ENCODE peak calls at places on chromosome 22, in eight cellular contexts. One of them, this sample, is unnamed.
A peak's percentile ranks its signal among the peaks of the same experiment; 100 is the strongest.

GRCh38 chr22:45296628-45297297 is 12.0 kb downstream of the UPK3A start:
- DNase-seq in neural progenitor cell: no peak
- DNase-seq in fibroblast of lung: no peak
- DNase-seq in omental fat pad: no peak
- DNase-seq in NB4: peak; percentile 30
- DNase-seq in MCF 10A: no peak
- DNase-seq in H9: no peak
- DNase-seq in endothelial cell: no peak
- DNase-seq in this sample: no peak

GRCh38 chr22:25765016-25765367 is 23.0 kb downstream of the MYO18B start:
- DNase-seq in omental fat pad: no peak
- DNase-seq in MCF 10A: no peak
- DNase-seq in endothelial cell: no peak
- DNase-seq in NB4: no peak
- DNase-seq in fibroblast of lung: no peak
- DNase-seq in neural progenitor cell: no peak
- DNase-seq in H9: no peak
- DNase-seq in this sample: no peak

GRCh38 chr22:38030311-38031133 is 26.7 kb upstream of the PICK1 start:
- DNase-seq in NB4: no peak
- DNase-seq in neural progenitor cell: peak; percentile 54
- DNase-seq in omental fat pad: no peak
- DNase-seq in endothelial cell: no peak
- DNase-seq in MCF 10A: no peak
- DNase-seq in fibroblast of lung: no peak
- DNase-seq in H9: peak; percentile 43
- DNase-seq in this sample: no peak

GRCh38 chr22:37026325-37026724 is 6.8 kb downstream of the MPST start:
- DNase-seq in MCF 10A: no peak
- DNase-seq in neural progenitor cell: no peak
- DNase-seq in fibroblast of lung: no peak
- DNase-seq in omental fat pad: no peak
- DNase-seq in NB4: no peak
- DNase-seq in endothelial cell: no peak
- DNase-seq in H9: no peak
- DNase-seq in this sample: no peak

GRCh38 chr22:23800297-23801237 is 13.8 kb downstream of the SMARCB1 start:
- DNase-seq in NB4: no peak
- DNase-seq in neural progenitor cell: no peak
- DNase-seq in endothelial cell: no peak
- DNase-seq in MCF 10A: no peak
- DNase-seq in omental fat pad: no peak
- DNase-seq in fibroblast of lung: no peak
- DNase-seq in H9: no peak
- DNase-seq in this sample: no peak

GRCh38 chr22:37244114-37244921 is at the start of gene RAC2:
- DNase-seq in fibroblast of lung: peak; percentile 63
- DNase-seq in NB4: peak; percentile 98
- DNase-seq in omental fat pad: no peak
- DNase-seq in H9: peak; percentile 73
- DNase-seq in neural progenitor cell: peak; percentile 47
- DNase-seq in MCF 10A: peak; percentile 74
- DNase-seq in endothelial cell: peak; percentile 43
- DNase-seq in this sample: no peak

GRCh38 chr22:30220338-30221009 is 26.1 kb downstream of the LIF start:
- DNase-seq in fibroblast of lung: no peak
- DNase-seq in omental fat pad: no peak
- DNase-seq in H9: no peak
- DNase-seq in NB4: no peak
- DNase-seq in endothelial cell: no peak
- DNase-seq in neural progenitor cell: no peak
- DNase-seq in MCF 10A: no peak
- DNase-seq in this sample: no peak

GRCh38 chr22:41127447-41127846 is 35.1 kb downstream of the EP300 start:
- DNase-seq in neural progenitor cell: no peak
- DNase-seq in H9: no peak
- DNase-seq in fibroblast of lung: no peak
- DNase-seq in omental fat pad: no peak
- DNase-seq in MCF 10A: no peak
- DNase-seq in endothelial cell: no peak
- DNase-seq in NB4: peak; percentile 19
- DNase-seq in this sample: no peak

GRCh38 chr22:29457730-29458129 is 19.3 kb downstream of the RFPL1 start:
- DNase-seq in MCF 10A: peak; percentile 62
- DNase-seq in H9: peak; percentile 84
- DNase-seq in neural progenitor cell: peak; percentile 82
- DNase-seq in fibroblast of lung: peak; percentile 42
- DNase-seq in NB4: peak; percentile 54
- DNase-seq in omental fat pad: no peak
- DNase-seq in endothelial cell: peak; percentile 49
- DNase-seq in this sample: no peak

GRCh38 chr22:30266445-30267381 is at the start of gene OSM:
- DNase-seq in endothelial cell: no peak
- DNase-seq in fibroblast of lung: no peak
- DNase-seq in H9: no peak
- DNase-seq in omental fat pad: no peak
- DNase-seq in NB4: peak; percentile 92
- DNase-seq in MCF 10A: no peak
- DNase-seq in neural progenitor cell: no peak
- DNase-seq in this sample: no peak

GRCh38 chr22:45112136-45112879 is 51.4 kb upstream of the NUP50 start:
- DNase-seq in fibroblast of lung: peak; percentile 29
- DNase-seq in omental fat pad: no peak
- DNase-seq in neural progenitor cell: no peak
- DNase-seq in H9: no peak
- DNase-seq in NB4: no peak
- DNase-seq in MCF 10A: peak; percentile 69
- DNase-seq in endothelial cell: no peak
- DNase-seq in this sample: no peak

GRCh38 chr22:29266564-29267461 is 968 bp downstream of the RHBDD3 start:
- DNase-seq in endothelial cell: no peak
- DNase-seq in fibroblast of lung: peak; percentile 13
- DNase-seq in NB4: peak; percentile 39
- DNase-seq in MCF 10A: peak; percentile 11
- DNase-seq in omental fat pad: no peak
- DNase-seq in neural progenitor cell: peak; percentile 55
- DNase-seq in H9: no peak
- DNase-seq in this sample: no peak

GRCh38 chr22:46636221-46637002 is 16.2 kb downstream of the GRAMD4 start:
- DNase-seq in neural progenitor cell: peak; percentile 50
- DNase-seq in H9: no peak
- DNase-seq in fibroblast of lung: no peak
- DNase-seq in NB4: no peak
- DNase-seq in omental fat pad: no peak
- DNase-seq in MCF 10A: no peak
- DNase-seq in endothelial cell: no peak
- DNase-seq in this sample: no peak

DNA sequence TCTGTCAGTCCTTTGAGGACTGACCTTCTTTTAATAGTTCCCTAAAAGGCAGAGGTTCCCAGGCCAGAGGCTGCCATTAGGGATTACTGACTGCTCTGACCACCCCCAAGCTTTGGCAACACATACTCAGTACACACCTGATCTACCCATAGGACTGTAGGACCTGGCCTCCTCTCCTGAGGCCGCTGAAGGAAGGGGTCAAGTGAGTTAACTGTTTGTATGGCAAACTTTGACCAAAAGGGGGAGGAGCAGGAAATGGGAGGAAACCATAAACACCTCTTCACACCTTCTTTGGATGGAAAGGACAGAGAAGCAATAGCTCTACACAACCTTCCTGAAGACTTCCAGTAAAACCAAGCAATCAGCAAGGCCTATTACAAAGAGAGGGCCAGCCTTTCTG is 104.0 kb downstream of the APOL5 start:
- DNase-seq in neural progenitor cell: no peak
- DNase-seq in omental fat pad: no peak
- DNase-seq in H9: no peak
- DNase-seq in MCF 10A: no peak
- DNase-seq in NB4: no peak
- DNase-seq in fibroblast of lung: no peak
- DNase-seq in endothelial cell: no peak
- DNase-seq in this sample: no peak
- TF ChIP-seq CTCF in neural progenitor cell: no peak
- TF ChIP-seq CTCF in omental fat pad: no peak
- TF ChIP-seq CTCF in H9: no peak
- TF ChIP-seq CTCF in MCF 10A: no peak
- TF ChIP-seq CTCF in NB4: no peak
- TF ChIP-seq CTCF in fibroblast of lung: no peak
- TF ChIP-seq CTCF in endothelial cell: no peak
- TF ChIP-seq CTCF in this sample: no peak

GRCh38 chr22:20111689-20112622 is 3.9 kb upstream of the RANBP1 start:
- DNase-seq in endothelial cell: no peak
- DNase-seq in MCF 10A: no peak
- DNase-seq in fibroblast of lung: no peak
- DNase-seq in omental fat pad: no peak
- DNase-seq in H9: no peak
- DNase-seq in NB4: no peak
- DNase-seq in neural progenitor cell: no peak
- DNase-seq in this sample: no peak

GRCh38 chr22:20109411-20110358 is 6.2 kb upstream of the RANBP1 start:
- DNase-seq in H9: no peak
- DNase-seq in endothelial cell: no peak
- DNase-seq in fibroblast of lung: no peak
- DNase-seq in omental fat pad: no peak
- DNase-seq in MCF 10A: no peak
- DNase-seq in neural progenitor cell: no peak
- DNase-seq in NB4: no peak
- DNase-seq in this sample: no peak

GRCh38 chr22:20110359-20110985 is 5.4 kb upstream of the RANBP1 start:
- DNase-seq in neural progenitor cell: no peak
- DNase-seq in H9: no peak
- DNase-seq in NB4: no peak
- DNase-seq in omental fat pad: no peak
- DNase-seq in fibroblast of lung: no peak
- DNase-seq in MCF 10A: no peak
- DNase-seq in endothelial cell: no peak
- DNase-seq in this sample: no peak

GRCh38 chr22:20112623-20113511 is 3.0 kb upstream of the RANBP1 start:
- DNase-seq in MCF 10A: no peak
- DNase-seq in H9: no peak
- DNase-seq in neural progenitor cell: no peak
- DNase-seq in omental fat pad: no peak
- DNase-seq in endothelial cell: no peak
- DNase-seq in fibroblast of lung: no peak
- DNase-seq in NB4: no peak
- DNase-seq in this sample: no peak

GRCh38 chr22:20111045-20111688 is 4.7 kb upstream of the RANBP1 start:
- DNase-seq in fibroblast of lung: no peak
- DNase-seq in neural progenitor cell: peak; percentile 69
- DNase-seq in H9: no peak
- DNase-seq in NB4: peak; percentile 72
- DNase-seq in endothelial cell: no peak
- DNase-seq in omental fat pad: no peak
- DNase-seq in MCF 10A: peak; percentile 27
- DNase-seq in this sample: no peak
- TF ChIP-seq CTCF in fibroblast of lung: peak; percentile 33
- TF ChIP-seq CTCF in neural progenitor cell: peak; percentile 52
- TF ChIP-seq CTCF in H9: peak; percentile 65
- TF ChIP-seq CTCF in NB4: peak; percentile 51
- TF ChIP-seq CTCF in endothelial cell: peak; percentile 62
- TF ChIP-seq CTCF in omental fat pad: no peak
- TF ChIP-seq CTCF in MCF 10A: no peak
- TF ChIP-seq CTCF in this sample: peak; percentile 34

DNA sequence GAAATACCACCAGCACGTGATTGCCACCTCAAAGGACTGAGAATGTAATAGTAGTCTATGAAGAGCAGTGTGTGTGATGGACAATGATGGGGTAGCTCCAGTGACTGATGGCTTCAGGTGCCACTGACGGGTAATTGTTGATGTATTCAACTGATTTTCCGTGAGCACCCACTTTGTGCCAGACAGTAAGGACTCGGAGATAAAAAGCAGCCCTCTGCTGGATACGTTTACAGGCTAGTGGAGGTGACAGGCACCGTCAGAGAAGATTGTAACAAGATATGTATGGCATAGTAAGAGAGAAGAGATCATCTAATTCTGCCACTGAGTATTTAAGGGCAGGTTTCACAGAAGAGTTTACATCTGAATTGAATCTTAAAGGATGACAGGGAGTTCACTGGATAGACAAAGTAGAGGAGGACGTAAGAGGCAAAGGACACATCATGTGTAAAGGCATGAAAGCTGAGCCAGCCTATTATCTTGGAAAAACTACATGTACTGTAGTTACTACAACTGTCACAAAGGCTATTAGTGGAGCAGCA is 1.1 kb upstream of the ENTHD1 start:
- DNase-seq in fibroblast of lung: no peak
- DNase-seq in endothelial cell: no peak
- DNase-seq in neural progenitor cell: no peak
- DNase-seq in H9: no peak
- DNase-seq in NB4: no peak
- DNase-seq in omental fat pad: no peak
- DNase-seq in MCF 10A: no peak
- DNase-seq in this sample: no peak
- TF ChIP-seq CTCF in fibroblast of lung: no peak
- TF ChIP-seq CTCF in endothelial cell: no peak
- TF ChIP-seq CTCF in neural progenitor cell: no peak
- TF ChIP-seq CTCF in H9: no peak
- TF ChIP-seq CTCF in NB4: no peak
- TF ChIP-seq CTCF in omental fat pad: no peak
- TF ChIP-seq CTCF in MCF 10A: no peak
- TF ChIP-seq CTCF in this sample: no peak

GRCh38 chr22:50507421-50507990 is at the start of gene LMF2:
- DNase-seq in NB4: peak; percentile 83
- DNase-seq in neural progenitor cell: no peak
- DNase-seq in omental fat pad: peak; percentile 61
- DNase-seq in fibroblast of lung: no peak
- DNase-seq in MCF 10A: no peak
- DNase-seq in endothelial cell: peak; percentile 96
- DNase-seq in H9: no peak
- DNase-seq in this sample: no peak
- TF ChIP-seq CTCF in NB4: no peak
- TF ChIP-seq CTCF in neural progenitor cell: no peak
- TF ChIP-seq CTCF in omental fat pad: no peak
- TF ChIP-seq CTCF in fibroblast of lung: no peak
- TF ChIP-seq CTCF in MCF 10A: no peak
- TF ChIP-seq CTCF in endothelial cell: no peak
- TF ChIP-seq CTCF in H9: no peak
- TF ChIP-seq CTCF in this sample: no peak